ENCODE peak calls at places on chromosomes 7 and 10, in eight cellular contexts. D, Z, G, M, U, S, T and R are unnamed samples.
A peak's percentile ranks its signal among the peaks of the same experiment; 100 is the strongest.

GRCh38 chr7:143003393-143004051 is 23.4 kb downstream of the OR9A2 start:
- DNase-seq in D (peak; percentile 15), Z (peak; percentile 66), G (no peak), M (no peak), U (peak; percentile 7), S (peak; percentile 23), T (peak; percentile 13), R (no peak)

GRCh38 chr7:21504021-21504420 is 38.8 kb upstream of the DNAH11 start:
- DNase-seq in D (peak; percentile 52), Z (no peak), G (no peak), M (no peak), U (no peak), S (no peak), T (no peak), R (no peak)

GRCh38 chr7:110003827-110004226 is 1087.1 kb upstream of the LRRN3 start:
- DNase-seq in D (no peak), Z (no peak), G (no peak), M (no peak), U (no peak), S (no peak), T (no peak), R (no peak)

GRCh38 chr7:142557971-142558582 is 191.2 kb upstream of the PRSS1 start:
- DNase-seq in D (peak; percentile 52), Z (peak; percentile 90), G (no peak), M (no peak), U (no peak), S (peak; percentile 72), T (peak; percentile 27), R (no peak)

GRCh38 chr10:54622017-54622416 is 179.0 kb downstream of the PCDH15 start:
- DNase-seq in D (no peak), Z (no peak), G (no peak), M (no peak), U (no peak), S (no peak), T (no peak), R (no peak)

GRCh38 chr10:114653926-114654325 is 4.1 kb downstream of the ABLIM1 start:
- DNase-seq in D (no peak), Z (no peak), G (no peak), M (no peak), U (no peak), S (no peak), T (no peak), R (no peak)

GRCh38 chr7:127514499-127514898 is 70.9 kb downstream of the GCC1 start:
- DNase-seq in D (peak; percentile 13), Z (peak; percentile 55), G (no peak), M (no peak), U (peak; percentile 24), S (peak; percentile 10), T (no peak), R (no peak)

GRCh38 chr7:73732397-73732796 is 6.2 kb downstream of the ABHD11 start:
- DNase-seq in D (no peak), Z (no peak), G (no peak), M (no peak), U (no peak), S (no peak), T (no peak), R (no peak)

GRCh38 chr7:15685358-15686181 is 913 bp downstream of the MEOX2 start:
- DNase-seq in D (peak; percentile 71), Z (peak; percentile 83), G (no peak), M (peak; percentile 50), U (peak; percentile 23), S (peak; percentile 35), T (no peak), R (peak; percentile 67)

GRCh38 chr7:150388709-150389531 is 9.8 kb downstream of the ZNF775 start:
- DNase-seq in D (no peak), Z (peak; percentile 34), G (no peak), M (peak; percentile 87), U (no peak), S (peak; percentile 95), T (no peak), R (no peak)

GRCh38 chr7:50377356-50377755 is 72.8 kb downstream of the FIGNL1 start:
- DNase-seq in D (no peak), Z (no peak), G (no peak), M (no peak), U (no peak), S (no peak), T (no peak), R (no peak)

GRCh38 chr7:129990403-129991192 is 37.8 kb upstream of the UBE2H start:
- DNase-seq in D (no peak), Z (no peak), G (no peak), M (no peak), U (no peak), S (no peak), T (no peak), R (no peak)

GRCh38 chr10:103645141-103646054 is 151.9 kb downstream of the NEURL1 start:
- DNase-seq in D (no peak), Z (peak; percentile 99), G (no peak), M (peak; percentile 78), U (peak; percentile 96), S (no peak), T (no peak), R (no peak)

GRCh38 chr10:14838582-14839304 is 637 bp downstream of the HSPA14 start:
- DNase-seq in D (peak; percentile 15), Z (no peak), G (no peak), M (no peak), U (no peak), S (peak; percentile 20), T (peak; percentile 6), R (peak; percentile 71)

GRCh38 chr10:87656431-87657072 is 3.1 kb upstream of the PAPSS2 start:
- DNase-seq in D (no peak), Z (peak; percentile 60), G (no peak), M (no peak), U (no peak), S (no peak), T (no peak), R (no peak)

GRCh38 chr7:28033386-28033785 is 147.2 kb downstream of the JAZF1 start:
- DNase-seq in D (no peak), Z (no peak), G (no peak), M (no peak), U (no peak), S (no peak), T (no peak), R (no peak)

GRCh38 chr10:43082087-43082486 is 5.2 kb downstream of the RET start:
- DNase-seq in D (no peak), Z (no peak), G (no peak), M (no peak), U (no peak), S (no peak), T (no peak), R (no peak)

GRCh38 chr10:107141539-107142061 is 22.9 kb downstream of the SORCS1 start:
- DNase-seq in D (no peak), Z (no peak), G (no peak), M (no peak), U (no peak), S (no peak), T (no peak), R (no peak)

GRCh38 chr10:74033724-74034123 is 35.8 kb downstream of the VCL start:
- DNase-seq in D (no peak), Z (no peak), G (no peak), M (no peak), U (no peak), S (peak; percentile 52), T (no peak), R (no peak)

GRCh38 chr10:78971094-78971682 is 97.6 kb upstream of the ZMIZ1 start:
- DNase-seq in D (no peak), Z (no peak), G (no peak), M (no peak), U (no peak), S (no peak), T (no peak), R (no peak)

GRCh38 chr10:78972160-78972946 is 96.4 kb upstream of the ZMIZ1 start:
- DNase-seq in D (peak; percentile 67), Z (peak; percentile 89), G (peak; percentile 31), M (peak; percentile 61), U (no peak), S (peak; percentile 49), T (no peak), R (no peak)

GRCh38 chr10:78974409-78975317 is 94.1 kb upstream of the ZMIZ1 start:
- DNase-seq in D (peak; percentile 75), Z (peak; percentile 94), G (peak; percentile 80), M (peak; percentile 70), U (no peak), S (peak; percentile 78), T (peak; percentile 46), R (no peak)

GRCh38 chr10:78972947-78973900 is 95.5 kb upstream of the ZMIZ1 start:
- DNase-seq in D (peak; percentile 88), Z (peak; percentile 92), G (peak; percentile 35), M (peak; percentile 79), U (peak; percentile 78), S (peak; percentile 86), T (peak; percentile 63), R (peak; percentile 79)

GRCh38 chr10:78973901-78974408 is 94.8 kb upstream of the ZMIZ1 start:
- DNase-seq in D (no peak), Z (peak; percentile 63), G (peak; percentile 43), M (peak; percentile 82), U (no peak), S (peak; percentile 92), T (peak; percentile 18), R (peak; percentile 83)
- TF ChIP-seq CTCF in D (no peak), Z (no peak), G (no peak), M (no peak), U (no peak), S (no peak), T (no peak), R (no peak)

GRCh38 chr7:102404005-102404861 is 8.1 kb downstream of the PRKRIP1 start:
- DNase-seq in D (peak; percentile 19), Z (peak; percentile 64), G (no peak), M (peak; percentile 57), U (no peak), S (peak; percentile 58), T (no peak), R (no peak)
- TF ChIP-seq CTCF in D (peak; percentile 37), Z (peak; percentile 68), G (no peak), M (peak; percentile 67), U (peak; percentile 61), S (peak; percentile 87), T (peak; percentile 75), R (peak; percentile 76)

DNA sequence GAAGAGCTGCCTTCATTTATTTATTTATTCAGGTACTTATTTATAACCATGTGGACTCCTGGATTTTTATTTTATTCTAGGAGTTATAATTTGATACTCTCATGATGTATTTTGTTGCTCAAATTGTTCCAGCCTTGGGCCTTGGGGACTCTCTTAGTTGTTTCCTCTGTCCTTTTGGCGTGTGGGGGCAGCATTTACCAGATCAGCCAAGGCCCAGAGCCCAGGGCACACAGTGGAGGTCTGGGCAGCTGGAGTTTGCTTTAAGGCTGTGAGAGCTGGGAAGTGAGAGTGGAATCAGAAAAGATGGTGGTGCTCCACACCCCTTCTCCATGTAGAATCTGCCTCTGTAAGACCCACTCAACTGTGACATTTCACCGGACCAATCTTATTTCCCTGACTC is 398.9 kb downstream of the RPS24 start:
- DNase-seq in D (no peak), Z (no peak), G (no peak), M (no peak), U (no peak), S (peak; percentile 53), T (no peak), R (no peak)
- TF ChIP-seq CTCF in D (no peak), Z (no peak), G (no peak), M (no peak), U (peak; percentile 15), S (no peak), T (no peak), R (peak; percentile 19)

GRCh38 chr7:116311816-116312471 is 101.6 kb downstream of the TES start:
- DNase-seq in D (no peak), Z (no peak), G (no peak), M (no peak), U (no peak), S (no peak), T (no peak), R (no peak)
- TF ChIP-seq CTCF in D (no peak), Z (no peak), G (no peak), M (no peak), U (no peak), S (no peak), T (no peak), R (no peak)